ENCODE peak calls at places on chromosomes 1 and 21, in ten cellular contexts. X is choroid plexus epithelial cell; I is B cell; S is CD4-positive, alpha-beta T cell; M is body of pancreas; K is sigmoid colon; V is right lobe of liver; L is foreskin keratinocyte; J is GM12865; Q is AG04450. P is an unnamed sample.

GRCh38 chr1:165914136-165914798 is 86.9 kb downstream of the UCK2 start:
- DNase-seq in X (peak), I (peak), S (peak), M (peak), K (peak), V (no peak), L (no peak), J (peak), Q (peak), P (peak)

GRCh38 chr1:238745069-238745468 is 641.3 kb upstream of the CHRM3 start:
- DNase-seq in X (no peak), I (no peak), S (no peak), M (no peak), K (no peak), V (no peak), L (no peak), J (no peak), Q (no peak), P (no peak)

GRCh38 chr1:194004146-194004545 is 817.7 kb upstream of the B3GALT2 start:
- DNase-seq in X (peak), I (no peak), S (no peak), M (no peak), K (no peak), V (no peak), L (no peak), J (no peak), Q (no peak), P (no peak)

GRCh38 chr21:42386034-42386591 is 9.7 kb downstream of the TMPRSS3 start:
- DNase-seq in X (no peak), I (no peak), S (no peak), M (peak), K (peak), V (peak), L (no peak), J (no peak), Q (no peak), P (no peak)

GRCh38 chr1:151166506-151166956 is 587 bp downstream of the SCNM1 start:
- DNase-seq in X (peak), I (no peak), S (no peak), M (no peak), K (peak), V (no peak), L (no peak), J (peak), Q (peak), P (no peak)

GRCh38 chr1:183699643-183700160 is 46.6 kb upstream of the APOBEC4 start:
- DNase-seq in X (peak), I (no peak), S (no peak), M (peak), K (no peak), V (no peak), L (no peak), J (no peak), Q (no peak), P (no peak)

GRCh38 chr1:39086386-39087108 is 60.4 kb downstream of the NDUFS5 start:
- DNase-seq in X (no peak), I (no peak), S (no peak), M (no peak), K (no peak), V (no peak), L (no peak), J (no peak), Q (no peak), P (no peak)

GRCh38 chr1:150192012-150192411 is 42.3 kb downstream of the PLEKHO1 start:
- DNase-seq in X (peak), I (no peak), S (no peak), M (no peak), K (no peak), V (no peak), L (peak), J (no peak), Q (peak), P (no peak)

GRCh38 chr1:29310616-29311180 is 74.4 kb downstream of the PTPRU start:
- DNase-seq in X (no peak), I (no peak), S (no peak), M (no peak), K (no peak), V (no peak), L (no peak), J (no peak), Q (no peak), P (no peak)

GRCh38 chr1:225928186-225929175 is 4.4 kb upstream of the PYCR2 start:
- DNase-seq in X (no peak), I (no peak), S (no peak), M (no peak), K (no peak), V (no peak), L (no peak), J (no peak), Q (no peak), P (no peak)

GRCh38 chr1:204523605-204524215 is 7.5 kb downstream of the MDM4 start:
- DNase-seq in X (no peak), I (no peak), S (no peak), M (no peak), K (no peak), V (no peak), L (peak), J (no peak), Q (no peak), P (no peak)

GRCh38 chr1:33242652-33243051 is 13.6 kb upstream of the ZNF362 start:
- DNase-seq in X (no peak), I (no peak), S (no peak), M (no peak), K (no peak), V (no peak), L (no peak), J (no peak), Q (no peak), P (no peak)

GRCh38 chr21:15203740-15204139 is 138.9 kb upstream of the NRIP1 start:
- DNase-seq in X (no peak), I (no peak), S (no peak), M (no peak), K (no peak), V (no peak), L (no peak), J (no peak), Q (no peak), P (no peak)

GRCh38 chr1:33641099-33641830 is 168.8 kb downstream of the ZSCAN20 start:
- DNase-seq in X (peak), I (no peak), S (no peak), M (no peak), K (no peak), V (no peak), L (no peak), J (peak), Q (no peak), P (no peak)

GRCh38 chr21:33121715-33122475 is 52.0 kb downstream of the OLIG1 start:
- DNase-seq in X (peak), I (no peak), S (no peak), M (no peak), K (no peak), V (no peak), L (no peak), J (peak), Q (no peak), P (no peak)

GRCh38 chr1:172902861-172903381 is 147.8 kb downstream of the TNFSF18 start:
- DNase-seq in X (peak), I (no peak), S (no peak), M (no peak), K (no peak), V (no peak), L (peak), J (no peak), Q (no peak), P (no peak)

GRCh38 chr1:19384113-19384512 is 72.0 kb downstream of the SLC66A1 start:
- DNase-seq in X (peak), I (no peak), S (no peak), M (no peak), K (peak), V (no peak), L (no peak), J (no peak), Q (no peak), P (no peak)

GRCh38 chr1:1082239-1083180 is 8.4 kb upstream of the RNF223 start:
- DNase-seq in X (no peak), I (peak), S (peak), M (no peak), K (peak), V (peak), L (no peak), J (no peak), Q (no peak), P (no peak)

GRCh38 chr1:239976130-239976968 is 115.3 kb upstream of the FMN2 start:
- DNase-seq in X (peak), I (peak), S (peak), M (peak), K (no peak), V (no peak), L (no peak), J (peak), Q (peak), P (peak)

GRCh38 chr1:88422037-88422436 is 262.0 kb upstream of the PKN2 start:
- DNase-seq in X (no peak), I (no peak), S (no peak), M (no peak), K (no peak), V (no peak), L (no peak), J (no peak), Q (no peak), P (no peak)

GRCh38 chr1:62229468-62229867 is 34.8 kb downstream of the L1TD1 start:
- DNase-seq in X (no peak), I (no peak), S (no peak), M (no peak), K (peak), V (no peak), L (no peak), J (no peak), Q (no peak), P (no peak)

GRCh38 chr1:205991237-205991636 is 12.0 kb downstream of the RAB7B start:
- DNase-seq in X (peak), I (no peak), S (no peak), M (no peak), K (no peak), V (no peak), L (no peak), J (no peak), Q (peak), P (no peak)
- TF ChIP-seq CTCF in X (no peak), I (no peak), S (no peak), M (no peak), K (no peak), V (no peak), L (no peak), J (no peak), Q (no peak), P (no peak)

GRCh38 chr1:14781811-14782210 is 183.3 kb downstream of the KAZN start:
- DNase-seq in X (no peak), I (no peak), S (no peak), M (no peak), K (no peak), V (no peak), L (no peak), J (no peak), Q (no peak), P (no peak)

GRCh38 chr1:14783592-14783886 is 185.1 kb downstream of the KAZN start:
- DNase-seq in X (no peak), I (no peak), S (no peak), M (no peak), K (no peak), V (no peak), L (no peak), J (no peak), Q (no peak), P (no peak)

GRCh38 chr1:14784790-14785773 is 186.6 kb downstream of the KAZN start:
- DNase-seq in X (no peak), I (no peak), S (no peak), M (no peak), K (no peak), V (no peak), L (no peak), J (no peak), Q (no peak), P (no peak)

GRCh38 chr1:14780271-14780670 is 181.8 kb downstream of the KAZN start:
- DNase-seq in X (no peak), I (no peak), S (no peak), M (no peak), K (no peak), V (no peak), L (no peak), J (no peak), Q (no peak), P (no peak)

DNA sequence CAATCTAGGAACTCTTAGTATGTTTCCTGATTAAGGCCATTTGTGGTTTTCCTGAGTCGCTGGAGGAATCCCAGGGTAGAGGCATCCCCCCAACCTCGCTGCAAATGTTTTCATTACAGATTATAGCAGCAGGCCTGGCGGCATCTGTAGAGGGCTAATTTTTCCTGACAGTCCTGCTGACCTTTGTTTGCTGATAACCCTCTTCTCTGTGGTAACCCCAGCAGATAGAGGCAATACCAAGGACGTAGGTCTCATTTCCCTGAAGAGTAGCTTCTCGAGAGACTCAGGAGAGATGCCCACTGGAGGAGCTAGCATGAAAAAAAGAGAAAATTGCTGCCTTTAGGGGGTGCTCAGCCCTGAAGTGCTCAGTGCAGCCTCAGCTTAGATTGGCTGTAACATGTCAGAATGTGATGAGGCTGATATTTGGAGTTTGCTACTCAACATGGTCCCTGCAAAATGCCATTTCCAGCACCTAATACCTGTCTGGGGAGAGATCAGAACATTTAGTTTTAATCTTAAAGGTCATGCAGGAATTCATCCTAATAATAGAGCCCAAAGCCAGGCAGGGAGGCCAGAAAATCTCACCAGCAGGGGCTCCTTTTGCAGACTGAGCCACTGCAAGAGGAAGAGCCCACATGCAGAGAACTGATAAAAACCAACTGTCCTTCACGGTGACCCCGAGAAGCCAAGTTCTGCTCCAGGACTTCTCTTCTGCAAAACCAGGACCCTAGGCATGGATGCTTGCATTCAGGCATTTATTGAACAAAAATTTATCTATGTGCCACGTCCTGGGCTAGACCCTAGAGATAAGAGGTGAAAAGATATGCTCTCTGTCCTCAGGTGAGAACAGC is 184.5 kb downstream of the KAZN start:
- DNase-seq in X (peak), I (no peak), S (no peak), M (no peak), K (no peak), V (no peak), L (no peak), J (no peak), Q (no peak), P (no peak)
- TF ChIP-seq CTCF in X (peak), I (no peak), S (no peak), M (no peak), K (no peak), V (no peak), L (peak), J (no peak), Q (peak), P (no peak)

DNA sequence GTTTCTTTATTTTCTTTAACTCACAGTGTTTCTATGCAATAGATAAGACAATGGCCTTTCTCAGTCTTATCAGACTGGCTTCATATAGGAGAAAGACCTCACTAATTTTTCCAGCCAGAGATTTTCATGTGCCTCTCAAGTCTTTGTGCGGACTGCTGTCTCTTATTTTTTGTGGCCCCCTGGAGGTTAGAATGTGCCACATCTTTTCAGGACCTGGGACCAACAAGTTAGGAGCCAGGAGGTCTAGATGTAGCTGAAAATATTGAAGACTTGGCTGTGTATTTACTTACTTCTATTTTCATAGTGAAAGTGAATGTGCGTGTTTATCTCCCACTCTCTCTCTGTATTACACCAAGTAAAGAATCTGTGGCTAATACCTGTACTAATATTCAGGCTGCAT is 42.1 kb upstream of the CFHR3 start:
- DNase-seq in X (peak), I (no peak), S (no peak), M (no peak), K (no peak), V (no peak), L (no peak), J (no peak), Q (no peak), P (no peak)
- TF ChIP-seq CTCF in X (peak), I (no peak), S (no peak), M (no peak), K (no peak), V (no peak), L (no peak), J (peak), Q (peak), P (no peak)

GRCh38 chr1:16018749-16019515 is 1.1 kb upstream of the HSPB7 start:
- DNase-seq in X (no peak), I (no peak), S (no peak), M (no peak), K (no peak), V (no peak), L (no peak), J (no peak), Q (no peak), P (no peak)

GRCh38 chr1:16015960-16016901 is 1.6 kb downstream of the HSPB7 start:
- DNase-seq in X (no peak), I (no peak), S (no peak), M (no peak), K (peak), V (no peak), L (no peak), J (peak), Q (no peak), P (no peak)

GRCh38 chr1:16017076-16017460 is 775 bp downstream of the HSPB7 start:
- DNase-seq in X (no peak), I (no peak), S (no peak), M (no peak), K (no peak), V (no peak), L (no peak), J (no peak), Q (no peak), P (no peak)

GRCh38 chr1:16018308-16018707 is 465 bp upstream of the HSPB7 start:
- DNase-seq in X (no peak), I (no peak), S (no peak), M (no peak), K (no peak), V (no peak), L (no peak), J (no peak), Q (no peak), P (no peak)

DNA sequence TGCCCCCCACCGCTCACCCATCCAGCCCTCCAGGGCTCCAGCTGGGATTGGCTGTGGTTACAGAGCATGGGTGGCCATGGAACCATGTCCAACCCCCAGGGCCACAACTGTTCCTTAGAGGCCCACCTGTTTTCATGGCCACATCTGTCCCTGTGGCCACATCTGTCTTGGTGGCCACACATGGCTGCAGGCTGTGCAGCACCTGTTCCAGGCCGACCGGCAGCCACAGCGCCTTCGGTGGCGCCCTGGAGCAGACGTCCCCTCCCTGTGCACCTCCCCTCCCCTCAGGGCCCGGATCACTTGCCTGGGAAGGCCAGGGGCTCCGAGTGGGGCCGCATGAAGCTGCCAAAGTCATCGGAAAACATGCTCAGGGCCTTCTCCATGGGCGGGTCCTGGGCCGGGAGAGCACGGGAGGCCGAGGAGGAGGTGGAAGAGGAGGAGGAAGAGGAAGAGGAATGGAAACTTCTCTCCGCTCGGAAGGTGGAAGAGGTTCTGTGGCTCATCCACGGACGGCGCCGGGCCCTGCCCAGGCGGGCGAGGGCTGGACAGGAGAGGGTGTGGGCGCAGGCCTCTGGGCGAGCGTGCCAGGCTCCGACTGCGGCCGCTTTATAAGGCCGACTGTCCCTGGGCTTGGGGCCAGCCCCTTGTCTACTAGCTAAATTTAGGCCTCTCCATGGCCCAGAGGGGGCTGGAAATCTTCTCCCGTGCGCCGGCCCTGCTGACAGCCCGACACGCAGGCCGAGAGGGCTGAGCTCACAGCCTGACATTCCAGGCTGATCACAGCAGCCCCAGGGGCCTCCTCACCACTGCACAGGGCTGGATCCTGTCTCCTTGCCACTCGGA is at the start of gene HSPB7:
- DNase-seq in X (peak), I (no peak), S (no peak), M (peak), K (peak), V (no peak), L (no peak), J (peak), Q (no peak), P (no peak)
- TF ChIP-seq CTCF in X (no peak), I (no peak), S (no peak), M (no peak), K (no peak), V (no peak), L (no peak), J (peak), Q (no peak), P (peak)

GRCh38 chr1:36306210-36306901 is at the start of gene SH3D21:
- DNase-seq in X (peak), I (peak), S (peak), M (peak), K (peak), V (peak), L (peak), J (peak), Q (no peak), P (peak)
- TF ChIP-seq CTCF in X (peak), I (no peak), S (peak), M (peak), K (no peak), V (no peak), L (peak), J (peak), Q (no peak), P (peak)

GRCh38 chr1:180515857-180516388 is 13.5 kb upstream of the ACBD6 start:
- DNase-seq in X (peak), I (peak), S (peak), M (peak), K (peak), V (no peak), L (peak), J (peak), Q (peak), P (peak)
- TF ChIP-seq CTCF in X (peak), I (peak), S (peak), M (peak), K (peak), V (peak), L (peak), J (peak), Q (peak), P (peak)

DNA sequence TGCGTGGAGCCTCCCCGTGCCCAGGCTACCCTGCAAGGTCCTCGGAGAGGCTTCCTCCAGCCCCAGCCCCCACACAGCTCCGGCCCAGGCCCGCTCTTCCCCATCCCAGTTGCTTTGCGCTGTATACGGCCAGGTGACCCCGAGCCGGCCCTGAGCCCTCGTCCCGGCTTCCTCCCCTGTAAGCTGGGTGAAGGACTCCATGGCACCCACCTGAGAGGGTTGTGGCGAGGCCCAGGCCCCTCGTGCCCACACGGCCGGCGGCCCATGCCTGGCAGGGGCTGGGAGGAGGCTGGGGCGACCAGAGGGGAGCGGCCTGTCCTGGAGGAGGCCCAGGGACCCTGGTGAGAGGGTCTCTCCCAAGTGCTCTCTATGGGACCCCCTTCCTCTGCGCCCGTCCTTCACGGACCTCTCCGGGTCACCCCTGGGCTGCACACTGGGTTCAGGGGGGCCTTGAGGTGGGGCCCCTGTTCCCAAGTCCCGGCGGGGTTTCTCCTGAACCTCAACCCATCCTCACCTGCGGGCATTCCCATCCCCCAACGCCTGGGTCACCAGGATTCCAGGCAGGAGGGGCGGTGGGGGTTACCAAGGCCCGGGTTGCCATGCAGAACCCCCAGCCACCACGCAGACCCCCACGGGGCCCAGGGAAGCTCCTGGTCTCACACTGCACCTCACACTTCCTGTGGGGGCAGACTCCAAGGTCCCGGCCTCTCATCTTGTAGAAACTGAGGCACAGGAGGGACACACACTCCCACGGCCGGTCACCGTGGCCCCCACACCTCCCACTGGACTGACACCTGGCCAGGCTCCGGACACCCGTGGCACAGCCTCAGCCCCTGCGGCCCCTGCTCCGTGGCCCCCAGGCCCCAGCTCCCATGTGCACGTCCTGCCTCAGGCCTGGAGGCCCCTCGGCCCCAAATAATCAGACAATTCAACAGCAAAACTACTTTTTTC is 25.3 kb downstream of the COL6A1 start:
- DNase-seq in X (no peak), I (peak), S (no peak), M (no peak), K (peak), V (peak), L (no peak), J (no peak), Q (no peak), P (no peak)
- TF ChIP-seq CTCF in X (no peak), I (no peak), S (no peak), M (no peak), K (no peak), V (no peak), L (no peak), J (no peak), Q (no peak), P (no peak)